ENCODE peak calls at places on chromosome 4, in seven cellular contexts. One of them, this sample, is unnamed.

GRCh38 chr4:182207806-182208483 is 35.3 kb upstream of the TENM3 start:
- DNase-seq in stomach: no peak
- DNase-seq in lower leg skin: no peak
- DNase-seq in spleen: no peak
- DNase-seq in esophagus muscularis mucosa: no peak
- DNase-seq in NB4: no peak
- DNase-seq in vagina: no peak
- DNase-seq in this sample: no peak

GRCh38 chr4:159283697-159284492 is 181.0 kb downstream of the RAPGEF2 start:
- DNase-seq in stomach: no peak
- DNase-seq in lower leg skin: no peak
- DNase-seq in spleen: no peak
- DNase-seq in esophagus muscularis mucosa: no peak
- DNase-seq in NB4: no peak
- DNase-seq in vagina: no peak
- DNase-seq in this sample: no peak

GRCh38 chr4:20474119-20474518 is 222.4 kb downstream of the SLIT2 start:
- DNase-seq in stomach: no peak
- DNase-seq in lower leg skin: no peak
- DNase-seq in spleen: no peak
- DNase-seq in esophagus muscularis mucosa: no peak
- DNase-seq in NB4: peak; percentile 23
- DNase-seq in vagina: no peak
- DNase-seq in this sample: no peak

GRCh38 chr4:11428161-11428700 is 463 bp downstream of the HS3ST1 start:
- DNase-seq in stomach: no peak
- DNase-seq in lower leg skin: no peak
- DNase-seq in spleen: peak; percentile 79
- DNase-seq in esophagus muscularis mucosa: no peak
- DNase-seq in NB4: no peak
- DNase-seq in vagina: no peak
- DNase-seq in this sample: no peak

GRCh38 chr4:148430847-148431246 is 11.4 kb downstream of the NR3C2 start:
- DNase-seq in stomach: no peak
- DNase-seq in lower leg skin: no peak
- DNase-seq in spleen: no peak
- DNase-seq in esophagus muscularis mucosa: no peak
- DNase-seq in NB4: no peak
- DNase-seq in vagina: no peak
- DNase-seq in this sample: no peak

GRCh38 chr4:164959896-164960295 is 17.6 kb downstream of the TRIM61 start:
- DNase-seq in stomach: no peak
- DNase-seq in lower leg skin: no peak
- DNase-seq in spleen: no peak
- DNase-seq in esophagus muscularis mucosa: no peak
- DNase-seq in NB4: no peak
- DNase-seq in vagina: no peak
- DNase-seq in this sample: no peak

GRCh38 chr4:114729339-114729738 is 130.7 kb downstream of the UGT8 start:
- DNase-seq in stomach: no peak
- DNase-seq in lower leg skin: no peak
- DNase-seq in spleen: no peak
- DNase-seq in esophagus muscularis mucosa: no peak
- DNase-seq in NB4: no peak
- DNase-seq in vagina: no peak
- DNase-seq in this sample: no peak

GRCh38 chr4:128385683-128386304 is 98.2 kb upstream of the PGRMC2 start:
- DNase-seq in stomach: no peak
- DNase-seq in lower leg skin: peak; percentile 37
- DNase-seq in spleen: no peak
- DNase-seq in esophagus muscularis mucosa: no peak
- DNase-seq in NB4: peak; percentile 21
- DNase-seq in vagina: no peak
- DNase-seq in this sample: peak; percentile 53

GRCh38 chr4:109302366-109303140 is at the start of gene COL25A1:
- DNase-seq in stomach: peak; percentile 26
- DNase-seq in lower leg skin: no peak
- DNase-seq in spleen: peak; percentile 71
- DNase-seq in esophagus muscularis mucosa: no peak
- DNase-seq in NB4: no peak
- DNase-seq in vagina: no peak
- DNase-seq in this sample: peak; percentile 21

GRCh38 chr4:142846105-142846728 is at the start of gene INPP4B:
- DNase-seq in stomach: peak; percentile 34
- DNase-seq in lower leg skin: no peak
- DNase-seq in spleen: peak; percentile 76
- DNase-seq in esophagus muscularis mucosa: no peak
- DNase-seq in NB4: no peak
- DNase-seq in vagina: no peak
- DNase-seq in this sample: peak; percentile 8

GRCh38 chr4:13920901-13921300 is 293.4 kb upstream of the BOD1L1 start:
- DNase-seq in stomach: no peak
- DNase-seq in lower leg skin: peak; percentile 42
- DNase-seq in spleen: no peak
- DNase-seq in esophagus muscularis mucosa: peak; percentile 91
- DNase-seq in NB4: peak; percentile 30
- DNase-seq in vagina: no peak
- DNase-seq in this sample: no peak

GRCh38 chr4:16461362-16461761 is 235.1 kb upstream of the TAPT1 start:
- DNase-seq in stomach: no peak
- DNase-seq in lower leg skin: no peak
- DNase-seq in spleen: no peak
- DNase-seq in esophagus muscularis mucosa: no peak
- DNase-seq in NB4: no peak
- DNase-seq in vagina: no peak
- DNase-seq in this sample: no peak

GRCh38 chr4:147777456-147778091 is 45.7 kb downstream of the ARHGAP10 start:
- DNase-seq in stomach: no peak
- DNase-seq in lower leg skin: no peak
- DNase-seq in spleen: no peak
- DNase-seq in esophagus muscularis mucosa: no peak
- DNase-seq in NB4: no peak
- DNase-seq in vagina: no peak
- DNase-seq in this sample: no peak

GRCh38 chr4:10898072-10898471 is 213.5 kb upstream of the CLNK start:
- DNase-seq in stomach: no peak
- DNase-seq in lower leg skin: no peak
- DNase-seq in spleen: no peak
- DNase-seq in esophagus muscularis mucosa: no peak
- DNase-seq in NB4: no peak
- DNase-seq in vagina: no peak
- DNase-seq in this sample: no peak

GRCh38 chr4:187903700-187904099 is 91.9 kb upstream of the ZFP42 start:
- DNase-seq in stomach: no peak
- DNase-seq in lower leg skin: no peak
- DNase-seq in spleen: no peak
- DNase-seq in esophagus muscularis mucosa: no peak
- DNase-seq in NB4: no peak
- DNase-seq in vagina: no peak
- DNase-seq in this sample: no peak

GRCh38 chr4:82431026-82431745 is 796 bp downstream of the ENOPH1 start:
- DNase-seq in stomach: peak; percentile 54
- DNase-seq in lower leg skin: no peak
- DNase-seq in spleen: peak; percentile 90
- DNase-seq in esophagus muscularis mucosa: no peak
- DNase-seq in NB4: peak; percentile 41
- DNase-seq in vagina: peak; percentile 91
- DNase-seq in this sample: no peak

GRCh38 chr4:111639120-111639519 is 506.1 kb upstream of the FAM241A start:
- DNase-seq in stomach: no peak
- DNase-seq in lower leg skin: no peak
- DNase-seq in spleen: no peak
- DNase-seq in esophagus muscularis mucosa: no peak
- DNase-seq in NB4: no peak
- DNase-seq in vagina: no peak
- DNase-seq in this sample: no peak
- TF ChIP-seq POLR2A in stomach: no peak
- TF ChIP-seq POLR2A in lower leg skin: no peak
- TF ChIP-seq POLR2A in spleen: no peak
- TF ChIP-seq POLR2A in esophagus muscularis mucosa: no peak
- TF ChIP-seq POLR2A in NB4: no peak
- TF ChIP-seq POLR2A in vagina: no peak
- TF ChIP-seq POLR2A in this sample: no peak

DNA sequence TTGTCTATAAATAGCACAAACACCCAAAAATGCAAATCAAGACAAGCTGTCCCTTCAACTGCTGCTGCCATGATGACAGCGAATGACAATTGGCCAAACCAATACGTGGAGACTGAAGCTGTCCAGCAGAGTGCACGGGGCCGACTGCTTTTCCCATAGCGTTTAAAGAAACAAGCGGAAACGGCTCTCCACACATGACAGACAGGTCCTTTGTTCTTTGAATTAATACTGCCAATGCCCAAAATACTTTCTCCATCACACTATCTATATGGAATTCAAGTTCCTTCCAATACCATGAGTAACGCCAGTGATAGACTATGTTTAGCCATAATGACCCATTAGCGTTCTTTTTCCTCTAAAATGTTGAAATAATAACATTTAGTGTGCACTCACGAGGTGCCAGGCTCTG is 35.5 kb downstream of the AFAP1 start:
- DNase-seq in stomach: no peak
- DNase-seq in lower leg skin: no peak
- DNase-seq in spleen: no peak
- DNase-seq in esophagus muscularis mucosa: no peak
- DNase-seq in NB4: no peak
- DNase-seq in vagina: no peak
- DNase-seq in this sample: no peak
- TF ChIP-seq POLR2A in stomach: no peak
- TF ChIP-seq POLR2A in lower leg skin: no peak
- TF ChIP-seq POLR2A in spleen: no peak
- TF ChIP-seq POLR2A in esophagus muscularis mucosa: no peak
- TF ChIP-seq POLR2A in NB4: no peak
- TF ChIP-seq POLR2A in vagina: no peak
- TF ChIP-seq POLR2A in this sample: no peak

GRCh38 chr4:120055795-120056194 is 10.9 kb downstream of the MAD2L1 start:
- DNase-seq in stomach: no peak
- DNase-seq in lower leg skin: no peak
- DNase-seq in spleen: no peak
- DNase-seq in esophagus muscularis mucosa: no peak
- DNase-seq in NB4: no peak
- DNase-seq in vagina: no peak
- DNase-seq in this sample: no peak

GRCh38 chr4:120056249-120056648 is 10.4 kb downstream of the MAD2L1 start:
- DNase-seq in stomach: no peak
- DNase-seq in lower leg skin: no peak
- DNase-seq in spleen: no peak
- DNase-seq in esophagus muscularis mucosa: no peak
- DNase-seq in NB4: no peak
- DNase-seq in vagina: no peak
- DNase-seq in this sample: no peak

GRCh38 chr4:120053916-120054315 is 12.7 kb downstream of the MAD2L1 start:
- DNase-seq in stomach: no peak
- DNase-seq in lower leg skin: no peak
- DNase-seq in spleen: no peak
- DNase-seq in esophagus muscularis mucosa: no peak
- DNase-seq in NB4: peak; percentile 26
- DNase-seq in vagina: no peak
- DNase-seq in this sample: no peak

GRCh38 chr4:120055167-120055566 is 11.5 kb downstream of the MAD2L1 start:
- DNase-seq in stomach: no peak
- DNase-seq in lower leg skin: no peak
- DNase-seq in spleen: no peak
- DNase-seq in esophagus muscularis mucosa: no peak
- DNase-seq in NB4: no peak
- DNase-seq in vagina: no peak
- DNase-seq in this sample: no peak

DNA sequence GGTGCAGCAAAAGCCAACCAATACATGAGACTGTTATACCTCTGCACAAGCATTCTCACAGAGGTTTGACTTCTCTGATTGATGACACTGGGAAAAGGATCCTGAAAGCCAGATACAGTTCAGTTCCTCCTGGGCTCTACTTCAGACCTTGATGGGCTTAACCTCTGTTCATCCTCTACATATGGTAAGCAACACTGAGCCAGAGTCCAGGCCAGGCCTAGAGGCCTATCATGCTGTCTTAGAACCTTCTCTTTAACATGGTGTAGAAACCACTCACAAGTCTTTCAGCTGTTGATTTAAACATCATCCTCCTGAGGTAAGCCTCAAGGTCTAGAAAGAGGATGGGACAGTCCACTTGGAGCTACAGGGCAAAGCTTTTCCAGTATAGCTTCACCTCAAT is 9.2 kb downstream of the MAD2L1 start:
- DNase-seq in stomach: no peak
- DNase-seq in lower leg skin: no peak
- DNase-seq in spleen: no peak
- DNase-seq in esophagus muscularis mucosa: no peak
- DNase-seq in NB4: no peak
- DNase-seq in vagina: no peak
- DNase-seq in this sample: no peak
- TF ChIP-seq POLR2A in stomach: no peak
- TF ChIP-seq POLR2A in lower leg skin: no peak
- TF ChIP-seq POLR2A in spleen: no peak
- TF ChIP-seq POLR2A in esophagus muscularis mucosa: no peak
- TF ChIP-seq POLR2A in NB4: no peak
- TF ChIP-seq POLR2A in vagina: no peak
- TF ChIP-seq POLR2A in this sample: no peak

GRCh38 chr4:183504930-183505555 is at the start of gene ING2:
- DNase-seq in stomach: no peak
- DNase-seq in lower leg skin: peak; percentile 23
- DNase-seq in spleen: no peak
- DNase-seq in esophagus muscularis mucosa: peak; percentile 93
- DNase-seq in NB4: no peak
- DNase-seq in vagina: peak; percentile 89
- DNase-seq in this sample: peak; percentile 94

GRCh38 chr4:183503497-183504063 is 1.3 kb upstream of the ING2 start:
- DNase-seq in stomach: no peak
- DNase-seq in lower leg skin: no peak
- DNase-seq in spleen: no peak
- DNase-seq in esophagus muscularis mucosa: no peak
- DNase-seq in NB4: no peak
- DNase-seq in vagina: no peak
- DNase-seq in this sample: peak; percentile 82

GRCh38 chr4:183505556-183506388 is 914 bp downstream of the ING2 start:
- DNase-seq in stomach: peak; percentile 83
- DNase-seq in lower leg skin: peak; percentile 85
- DNase-seq in spleen: peak; percentile 97
- DNase-seq in esophagus muscularis mucosa: peak; percentile 96
- DNase-seq in NB4: peak; percentile 90
- DNase-seq in vagina: peak; percentile 91
- DNase-seq in this sample: peak; percentile 90

GRCh38 chr4:183506389-183506735 is 1.5 kb downstream of the ING2 start:
- DNase-seq in stomach: no peak
- DNase-seq in lower leg skin: no peak
- DNase-seq in spleen: no peak
- DNase-seq in esophagus muscularis mucosa: no peak
- DNase-seq in NB4: no peak
- DNase-seq in vagina: no peak
- DNase-seq in this sample: no peak

GRCh38 chr4:183504064-183504929 is 561 bp upstream of the ING2 start:
- DNase-seq in stomach: peak; percentile 100
- DNase-seq in lower leg skin: peak; percentile 98
- DNase-seq in spleen: peak; percentile 100
- DNase-seq in esophagus muscularis mucosa: peak; percentile 99
- DNase-seq in NB4: peak; percentile 98
- DNase-seq in vagina: peak; percentile 98
- DNase-seq in this sample: peak; percentile 99
- TF ChIP-seq POLR2A in stomach: no peak
- TF ChIP-seq POLR2A in lower leg skin: no peak
- TF ChIP-seq POLR2A in spleen: no peak
- TF ChIP-seq POLR2A in esophagus muscularis mucosa: peak; percentile 54
- TF ChIP-seq POLR2A in NB4: peak; percentile 59
- TF ChIP-seq POLR2A in vagina: no peak
- TF ChIP-seq POLR2A in this sample: peak; percentile 86